ENCODE peak calls at places on chromosomes 1 and 21, in six cellular contexts. Q is T1000, R is uterus, W is fibroblast of the aortic adventitia, J is fibroblast of mammary gland, B is fibroblast of lung. C is an unnamed sample.

GRCh38 chr21:28615276-28615675 is 377.4 kb downstream of the LTN1 start:
- DNase-seq in Q (no peak), R (no peak), W (peak; percentile 79), J (peak; percentile 68), B (peak; percentile 25), C (no peak)

GRCh38 chr1:12064073-12064969 is 1.2 kb downstream of the TNFRSF8 start:
- DNase-seq in Q (no peak), R (no peak), W (no peak), J (no peak), B (no peak), C (no peak)

GRCh38 chr1:115976900-115977480 is 677 bp downstream of the SLC22A15 start:
- DNase-seq in Q (no peak), R (no peak), W (peak; percentile 2), J (peak; percentile 34), B (peak; percentile 3), C (no peak)

GRCh38 chr1:61083014-61083798 is 845 bp downstream of the NFIA start:
- DNase-seq in Q (peak; percentile 10), R (peak; percentile 29), W (no peak), J (no peak), B (no peak), C (peak; percentile 75)

GRCh38 chr1:21175670-21176581 is 771 bp downstream of the EIF4G3 start:
- DNase-seq in Q (no peak), R (peak; percentile 45), W (no peak), J (no peak), B (no peak), C (peak; percentile 75)

GRCh38 chr1:204331847-204332487 is 27.8 kb downstream of the PLEKHA6 start:
- DNase-seq in Q (no peak), R (no peak), W (no peak), J (no peak), B (no peak), C (no peak)

GRCh38 chr1:245209658-245210415 is 55.1 kb downstream of the KIF26B start:
- DNase-seq in Q (no peak), R (no peak), W (no peak), J (no peak), B (no peak), C (peak; percentile 25)

GRCh38 chr1:65264197-65264929 is 45.0 kb upstream of the DNAJC6 start:
- DNase-seq in Q (no peak), R (no peak), W (peak; percentile 35), J (peak; percentile 63), B (peak; percentile 54), C (no peak)

GRCh38 chr1:56972971-56973370 is 7.2 kb upstream of the C8B start:
- DNase-seq in Q (no peak), R (no peak), W (peak; percentile 62), J (peak; percentile 76), B (no peak), C (no peak)

GRCh38 chr1:184945034-184945433 is 29.3 kb downstream of the NIBAN1 start:
- DNase-seq in Q (no peak), R (no peak), W (peak; percentile 48), J (peak; percentile 42), B (peak; percentile 42), C (no peak)

GRCh38 chr1:232635778-232636356 is 5.9 kb upstream of the SIPA1L2 start:
- DNase-seq in Q (no peak), R (no peak), W (peak; percentile 77), J (peak; percentile 71), B (peak; percentile 82), C (no peak)

GRCh38 chr1:2932671-2933350 is 88.5 kb upstream of the ACTRT2 start:
- DNase-seq in Q (no peak), R (no peak), W (no peak), J (no peak), B (no peak), C (no peak)

GRCh38 chr1:94247146-94248094 is 10.0 kb upstream of the ARHGAP29 start:
- DNase-seq in Q (peak; percentile 43), R (peak; percentile 52), W (peak; percentile 58), J (peak; percentile 58), B (peak; percentile 30), C (peak; percentile 92)

GRCh38 chr21:31203371-31204054 is 140.5 kb downstream of the TIAM1 start:
- DNase-seq in Q (no peak), R (no peak), W (peak; percentile 58), J (peak; percentile 74), B (peak; percentile 45), C (no peak)

GRCh38 chr1:167629681-167630567 is at the start of gene RCSD1:
- DNase-seq in Q (no peak), R (peak; percentile 15), W (no peak), J (no peak), B (peak; percentile 4), C (peak; percentile 82)

GRCh38 chr1:37120279-37120678 is 86.0 kb upstream of the GRIK3 start:
- DNase-seq in Q (no peak), R (no peak), W (no peak), J (no peak), B (no peak), C (no peak)

GRCh38 chr1:62621907-62622306 is 24.6 kb downstream of the ANGPTL3 start:
- DNase-seq in Q (peak; percentile 11), R (no peak), W (peak; percentile 81), J (peak; percentile 97), B (peak; percentile 97), C (peak; percentile 57)

GRCh38 chr1:154500533-154500932 is 1.5 kb upstream of the TDRD10 start:
- DNase-seq in Q (no peak), R (no peak), W (no peak), J (no peak), B (no peak), C (no peak)

GRCh38 chr1:26027716-26028489 is 6.3 kb downstream of the EXTL1 start:
- DNase-seq in Q (no peak), R (no peak), W (no peak), J (peak; percentile 6), B (no peak), C (no peak)

C was measured in upper lobe of right lung.